ENCODE peak calls at places on chromosomes 16 and 17, in four cellular contexts. J is IMR-90, I is GM12878, S is K562. Z is an unnamed sample.

GRCh38 chr17:6752068-6752909 is 3.6 kb upstream of the XAF1 start:
- DNase-seq in J (peak; percentile 99), I (no peak), S (no peak), Z (peak; percentile 96)

GRCh38 chr17:6135216-6135615 is 65.0 kb downstream of the WSCD1 start:
- DNase-seq in J (no peak), I (no peak), S (no peak), Z (no peak)

GRCh38 chr17:4852504-4853075 is 19.4 kb downstream of the MINK1 start:
- DNase-seq in J (peak; percentile 78), I (no peak), S (peak; percentile 41), Z (peak; percentile 51)

GRCh38 chr17:78263736-78264340 is 32.4 kb downstream of the TMEM235 start:
- DNase-seq in J (no peak), I (no peak), S (no peak), Z (no peak)

GRCh38 chr16:16150117-16150877 is 73.0 kb downstream of the ABCC6 start:
- DNase-seq in J (peak; percentile 76), I (no peak), S (no peak), Z (peak; percentile 58)

GRCh38 chr17:41785091-41785875 is 1.2 kb downstream of the JUP start:
- DNase-seq in J (no peak), I (no peak), S (peak; percentile 92), Z (peak; percentile 83)

GRCh38 chr17:35404360-35404759 is 27.9 kb downstream of the SLFN12 start:
- DNase-seq in J (peak; percentile 5), I (no peak), S (no peak), Z (no peak)

GRCh38 chr17:48054238-48055185 is 6.4 kb downstream of the NFE2L1 start:
- DNase-seq in J (peak; percentile 60), I (no peak), S (peak; percentile 84), Z (no peak)

GRCh38 chr16:88968589-88969280 is 8.3 kb downstream of the CBFA2T3 start:
- DNase-seq in J (no peak), I (no peak), S (no peak), Z (no peak)

GRCh38 chr17:7914771-7915610 is 1.1 kb downstream of the RNF227 start:
- DNase-seq in J (peak; percentile 72), I (no peak), S (no peak), Z (peak; percentile 67)

GRCh38 chr17:9241371-9241712 is 220.0 kb downstream of the NTN1 start:
- DNase-seq in J (no peak), I (no peak), S (no peak), Z (no peak)

GRCh38 chr16:3480901-3481695 is 14.2 kb downstream of the C16orf90 start:
- DNase-seq in J (no peak), I (no peak), S (peak; percentile 33), Z (peak; percentile 9)

GRCh38 chr16:2244301-2244700 is 7.1 kb downstream of the ECI1 start:
- DNase-seq in J (no peak), I (no peak), S (no peak), Z (no peak)

GRCh38 chr17:596763-597644 is 117.6 kb downstream of the VPS53 start:
- DNase-seq in J (peak; percentile 90), I (no peak), S (peak; percentile 36), Z (peak; percentile 53)

GRCh38 chr17:64115871-64116534 is 13.9 kb downstream of the ERN1 start:
- DNase-seq in J (peak; percentile 94), I (no peak), S (no peak), Z (no peak)

GRCh38 chr16:83365166-83365565 is 442.6 kb upstream of the HSBP1 start:
- DNase-seq in J (peak; percentile 7), I (no peak), S (no peak), Z (peak; percentile 86)

GRCh38 chr17:7440823-7441174 is 1.5 kb downstream of the FGF11 start:
- DNase-seq in J (no peak), I (no peak), S (peak; percentile 67), Z (peak; percentile 22)

GRCh38 chr17:63498621-63499195 is 21.8 kb downstream of the ACE start:
- DNase-seq in J (peak; percentile 92), I (no peak), S (no peak), Z (no peak)

GRCh38 chr17:74454197-74455024 is 12.0 kb upstream of the CD300A start:
- DNase-seq in J (peak; percentile 29), I (no peak), S (peak; percentile 91), Z (peak; percentile 46)

GRCh38 chr17:45719335-45720071 is 64.6 kb upstream of the CRHR1 start:
- DNase-seq in J (peak; percentile 74), I (no peak), S (peak; percentile 39), Z (no peak)

GRCh38 chr17:55407641-55408566 is 13.7 kb downstream of the MMD start:
- DNase-seq in J (no peak), I (no peak), S (no peak), Z (no peak)

GRCh38 chr16:86881118-86881510 is 302.8 kb downstream of the FOXL1 start:
- DNase-seq in J (no peak), I (no peak), S (no peak), Z (no peak)

GRCh38 chr16:64952177-64952576 is 169.7 kb downstream of the CDH11 start:
- DNase-seq in J (peak; percentile 97), I (no peak), S (no peak), Z (peak; percentile 58)

GRCh38 chr17:4474093-4474492 is 24.6 kb upstream of the SPNS2 start:
- DNase-seq in J (no peak), I (no peak), S (no peak), Z (no peak)

GRCh38 chr17:8175795-8176196 is 384 bp downstream of the TMEM107 start:
- DNase-seq in J (no peak), I (no peak), S (no peak), Z (no peak)

GRCh38 chr16:47260496-47260895 is 116.8 kb upstream of the NETO2 start:
- DNase-seq in J (no peak), I (no peak), S (no peak), Z (no peak)

GRCh38 chr17:48542114-48542955 is 2.6 kb downstream of the HOXB2 start:
- DNase-seq in J (peak; percentile 34), I (no peak), S (peak; percentile 58), Z (peak; percentile 66)

GRCh38 chr16:71426069-71426879 is 15.6 kb downstream of the TLE7 start:
- DNase-seq in J (peak; percentile 90), I (peak; percentile 67), S (peak; percentile 70), Z (peak; percentile 61)

GRCh38 chr17:320809-321385 is 31.7 kb downstream of the RPH3AL start:
- DNase-seq in J (no peak), I (no peak), S (no peak), Z (no peak)

GRCh38 chr17:8005951-8006730 is 3.7 kb downstream of the GUCY2D start:
- DNase-seq in J (no peak), I (no peak), S (no peak), Z (no peak)

GRCh38 chr17:61397086-61397842 is 2.4 kb upstream of the TBX2 start:
- DNase-seq in J (peak; percentile 72), I (no peak), S (no peak), Z (no peak)

GRCh38 chr16:71895679-71896385 is 501 bp downstream of the IST1 start:
- DNase-seq in J (peak; percentile 50), I (no peak), S (peak; percentile 58), Z (no peak)

GRCh38 chr16:22291860-22292692 is 5.1 kb upstream of the POLR3E start:
- DNase-seq in J (peak; percentile 55), I (no peak), S (peak; percentile 51), Z (no peak)

GRCh38 chr16:87183647-87184046 is 133.5 kb downstream of the C16orf95 start:
- DNase-seq in J (no peak), I (no peak), S (no peak), Z (no peak)

GRCh38 chr17:50103941-50104340 is 8.8 kb downstream of the PDK2 start:
- DNase-seq in J (no peak), I (no peak), S (no peak), Z (no peak)

GRCh38 chr17:50101346-50102163 is 6.4 kb downstream of the PDK2 start:
- DNase-seq in J (peak; percentile 26), I (no peak), S (peak; percentile 62), Z (no peak)

GRCh38 chr17:50103252-50103651 is 8.1 kb downstream of the PDK2 start:
- DNase-seq in J (no peak), I (no peak), S (no peak), Z (no peak)

GRCh38 chr17:50100921-50101345 is 5.8 kb downstream of the PDK2 start:
- DNase-seq in J (peak; percentile 34), I (no peak), S (no peak), Z (no peak)

GRCh38 chr17:50102164-50102991 is 7.2 kb downstream of the PDK2 start:
- DNase-seq in J (no peak), I (no peak), S (no peak), Z (no peak)
- TF ChIP-seq FOS in J (no peak), I (no peak), S (no peak), Z (no peak)

DNA sequence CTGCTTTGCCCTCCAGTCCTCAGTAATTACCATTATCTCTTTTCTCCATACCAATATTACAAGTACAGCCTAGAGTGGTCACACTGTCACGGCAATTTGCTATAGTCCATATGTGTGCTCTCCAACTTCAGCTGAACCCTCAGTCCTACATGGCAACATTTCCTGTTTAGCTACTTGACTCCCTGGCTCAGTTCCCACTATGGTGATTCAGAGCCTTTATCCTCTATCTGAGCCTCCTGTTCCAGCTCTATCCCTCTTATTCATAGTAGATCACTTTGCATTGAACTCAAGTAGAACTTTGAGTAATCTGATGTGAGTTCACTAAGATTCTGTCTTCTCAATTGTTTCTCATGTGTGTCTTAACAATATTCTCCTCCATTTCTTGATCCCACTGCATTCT is 43.7 kb upstream of the GOSR1 start:
- DNase-seq in J (peak; percentile 96), I (no peak), S (peak; percentile 66), Z (peak; percentile 98)
- TF ChIP-seq FOS in J (no peak), I (no peak), S (no peak), Z (peak; percentile 75)

DNA sequence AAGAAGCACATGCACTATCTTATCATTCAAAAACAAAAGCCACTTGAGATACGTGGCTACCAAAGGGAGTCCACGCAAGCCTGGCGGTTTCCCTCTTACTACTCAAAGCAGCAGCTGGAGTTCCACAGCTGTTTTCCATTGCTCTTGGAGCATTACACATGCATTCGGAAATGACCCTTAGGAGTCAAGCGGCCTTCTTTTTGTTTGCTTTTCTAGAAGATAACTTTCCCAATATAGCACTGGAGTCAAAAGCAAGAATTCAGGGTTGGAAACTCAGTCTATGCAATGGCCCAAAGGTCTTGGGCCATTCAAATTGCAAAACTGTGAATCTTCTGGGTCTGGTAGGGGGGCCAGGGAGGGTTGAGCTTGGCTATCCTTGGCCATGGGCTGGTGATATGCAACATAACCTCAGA is 97.8 kb upstream of the MAF start:
- DNase-seq in J (peak; percentile 40), I (no peak), S (no peak), Z (no peak)
- TF ChIP-seq FOS in J (no peak), I (no peak), S (no peak), Z (no peak)

GRCh38 chr16:49020436-49020835 is 261.2 kb downstream of the CBLN1 start:
- DNase-seq in J (no peak), I (no peak), S (no peak), Z (no peak)

GRCh38 chr16:49023095-49023494 is 258.5 kb downstream of the CBLN1 start:
- DNase-seq in J (peak; percentile 39), I (no peak), S (no peak), Z (no peak)

GRCh38 chr16:49024016-49024415 is 257.6 kb downstream of the CBLN1 start:
- DNase-seq in J (no peak), I (no peak), S (no peak), Z (no peak)

GRCh38 chr16:49021136-49021535 is 260.5 kb downstream of the CBLN1 start:
- DNase-seq in J (peak; percentile 7), I (no peak), S (no peak), Z (no peak)

GRCh38 chr16:49022351-49022963 is 259.2 kb downstream of the CBLN1 start:
- DNase-seq in J (no peak), I (no peak), S (no peak), Z (no peak)
- TF ChIP-seq FOS in J (no peak), I (no peak), S (no peak), Z (no peak)

Z was measured in endothelial cell of umbilical vein.